ENCODE peak calls at places on chromosomes 13 and 19, in eight cellular contexts. One of them, this sample, is unnamed.

GRCh38 chr19:48400018-48400742 is 6.7 kb downstream of the GRIN2D start:
- DNase-seq in ovary: peak; percentile 56
- DNase-seq in astrocyte: peak; percentile 62
- DNase-seq in breast epithelium: no peak
- DNase-seq in neuronal stem cell: no peak
- DNase-seq in GM23248: peak; percentile 95
- DNase-seq in HCT116: peak; percentile 54
- DNase-seq in CD8-positive, alpha-beta memory T cell: peak; percentile 23
- DNase-seq in this sample: no peak

GRCh38 chr19:33767898-33768413 is 28.7 kb upstream of the KCTD15 start:
- DNase-seq in ovary: no peak
- DNase-seq in astrocyte: no peak
- DNase-seq in breast epithelium: no peak
- DNase-seq in neuronal stem cell: peak; percentile 81
- DNase-seq in GM23248: peak; percentile 39
- DNase-seq in HCT116: no peak
- DNase-seq in CD8-positive, alpha-beta memory T cell: no peak
- DNase-seq in this sample: no peak

GRCh38 chr13:62084728-62085127 is 669.1 kb upstream of the PCDH20 start:
- DNase-seq in ovary: no peak
- DNase-seq in astrocyte: no peak
- DNase-seq in breast epithelium: no peak
- DNase-seq in neuronal stem cell: no peak
- DNase-seq in GM23248: no peak
- DNase-seq in HCT116: no peak
- DNase-seq in CD8-positive, alpha-beta memory T cell: no peak
- DNase-seq in this sample: no peak

GRCh38 chr13:59776924-59777690 is 386.6 kb downstream of the DIAPH3 start:
- DNase-seq in ovary: no peak
- DNase-seq in astrocyte: peak; percentile 89
- DNase-seq in breast epithelium: no peak
- DNase-seq in neuronal stem cell: no peak
- DNase-seq in GM23248: peak; percentile 88
- DNase-seq in HCT116: no peak
- DNase-seq in CD8-positive, alpha-beta memory T cell: no peak
- DNase-seq in this sample: no peak

GRCh38 chr19:16366056-16366432 is 41.4 kb downstream of the KLF2 start:
- DNase-seq in ovary: peak; percentile 24
- DNase-seq in astrocyte: no peak
- DNase-seq in breast epithelium: no peak
- DNase-seq in neuronal stem cell: no peak
- DNase-seq in GM23248: no peak
- DNase-seq in HCT116: no peak
- DNase-seq in CD8-positive, alpha-beta memory T cell: no peak
- DNase-seq in this sample: no peak

GRCh38 chr19:35170359-35171061 is 16.0 kb downstream of the FXYD5 start:
- DNase-seq in ovary: no peak
- DNase-seq in astrocyte: no peak
- DNase-seq in breast epithelium: no peak
- DNase-seq in neuronal stem cell: no peak
- DNase-seq in GM23248: no peak
- DNase-seq in HCT116: no peak
- DNase-seq in CD8-positive, alpha-beta memory T cell: no peak
- DNase-seq in this sample: no peak

GRCh38 chr19:18393836-18394235 is 3.6 kb downstream of the LRRC25 start:
- DNase-seq in ovary: peak; percentile 61
- DNase-seq in astrocyte: no peak
- DNase-seq in breast epithelium: no peak
- DNase-seq in neuronal stem cell: no peak
- DNase-seq in GM23248: no peak
- DNase-seq in HCT116: no peak
- DNase-seq in CD8-positive, alpha-beta memory T cell: no peak
- DNase-seq in this sample: no peak

GRCh38 chr19:3595521-3596061 is 10.3 kb downstream of the GIPC3 start:
- DNase-seq in ovary: no peak
- DNase-seq in astrocyte: no peak
- DNase-seq in breast epithelium: no peak
- DNase-seq in neuronal stem cell: no peak
- DNase-seq in GM23248: no peak
- DNase-seq in HCT116: no peak
- DNase-seq in CD8-positive, alpha-beta memory T cell: no peak
- DNase-seq in this sample: no peak

GRCh38 chr19:34838248-34838647 is 65.2 kb upstream of the ZNF599 start:
- DNase-seq in ovary: no peak
- DNase-seq in astrocyte: no peak
- DNase-seq in breast epithelium: no peak
- DNase-seq in neuronal stem cell: no peak
- DNase-seq in GM23248: peak; percentile 5
- DNase-seq in HCT116: peak; percentile 8
- DNase-seq in CD8-positive, alpha-beta memory T cell: no peak
- DNase-seq in this sample: no peak

GRCh38 chr19:15488489-15489226 is 9.4 kb upstream of the PGLYRP2 start:
- DNase-seq in ovary: no peak
- DNase-seq in astrocyte: no peak
- DNase-seq in breast epithelium: no peak
- DNase-seq in neuronal stem cell: no peak
- DNase-seq in GM23248: peak; percentile 16
- DNase-seq in HCT116: no peak
- DNase-seq in CD8-positive, alpha-beta memory T cell: no peak
- DNase-seq in this sample: peak; percentile 28

GRCh38 chr19:29093553-29093908 is 119.4 kb downstream of the UQCRFS1 start:
- DNase-seq in ovary: no peak
- DNase-seq in astrocyte: no peak
- DNase-seq in breast epithelium: no peak
- DNase-seq in neuronal stem cell: no peak
- DNase-seq in GM23248: no peak
- DNase-seq in HCT116: no peak
- DNase-seq in CD8-positive, alpha-beta memory T cell: no peak
- DNase-seq in this sample: no peak

GRCh38 chr19:48608798-48609263 is 2.3 kb downstream of the SPACA4 start:
- DNase-seq in ovary: peak; percentile 45
- DNase-seq in astrocyte: no peak
- DNase-seq in breast epithelium: no peak
- DNase-seq in neuronal stem cell: no peak
- DNase-seq in GM23248: peak; percentile 73
- DNase-seq in HCT116: peak; percentile 66
- DNase-seq in CD8-positive, alpha-beta memory T cell: peak; percentile 38
- DNase-seq in this sample: no peak

GRCh38 chr13:111622051-111622531 is 301.6 kb downstream of the TEX29 start:
- DNase-seq in ovary: no peak
- DNase-seq in astrocyte: no peak
- DNase-seq in breast epithelium: no peak
- DNase-seq in neuronal stem cell: no peak
- DNase-seq in GM23248: no peak
- DNase-seq in HCT116: no peak
- DNase-seq in CD8-positive, alpha-beta memory T cell: no peak
- DNase-seq in this sample: no peak

GRCh38 chr19:18674616-18675015 is 8.9 kb upstream of the CRTC1 start:
- DNase-seq in ovary: no peak
- DNase-seq in astrocyte: peak; percentile 27
- DNase-seq in breast epithelium: no peak
- DNase-seq in neuronal stem cell: no peak
- DNase-seq in GM23248: no peak
- DNase-seq in HCT116: no peak
- DNase-seq in CD8-positive, alpha-beta memory T cell: no peak
- DNase-seq in this sample: no peak

GRCh38 chr19:49786432-49786831 is 19.6 kb downstream of the AP2A1 start:
- DNase-seq in ovary: peak; percentile 39
- DNase-seq in astrocyte: peak; percentile 20
- DNase-seq in breast epithelium: no peak
- DNase-seq in neuronal stem cell: no peak
- DNase-seq in GM23248: peak; percentile 90
- DNase-seq in HCT116: no peak
- DNase-seq in CD8-positive, alpha-beta memory T cell: no peak
- DNase-seq in this sample: peak; percentile 53

GRCh38 chr19:8242212-8242821 is 33.1 kb downstream of the CERS4 start:
- DNase-seq in ovary: no peak
- DNase-seq in astrocyte: no peak
- DNase-seq in breast epithelium: no peak
- DNase-seq in neuronal stem cell: no peak
- DNase-seq in GM23248: no peak
- DNase-seq in HCT116: no peak
- DNase-seq in CD8-positive, alpha-beta memory T cell: no peak
- DNase-seq in this sample: no peak

GRCh38 chr19:40523322-40524047 is 53.2 kb upstream of the SHKBP1 start:
- DNase-seq in ovary: peak; percentile 68
- DNase-seq in astrocyte: peak; percentile 22
- DNase-seq in breast epithelium: no peak
- DNase-seq in neuronal stem cell: peak; percentile 56
- DNase-seq in GM23248: peak; percentile 78
- DNase-seq in HCT116: peak; percentile 72
- DNase-seq in CD8-positive, alpha-beta memory T cell: peak; percentile 22
- DNase-seq in this sample: peak; percentile 25

GRCh38 chr19:40461669-40462221 is 3.8 kb downstream of the BLVRB start:
- DNase-seq in ovary: no peak
- DNase-seq in astrocyte: no peak
- DNase-seq in breast epithelium: peak; percentile 40
- DNase-seq in neuronal stem cell: no peak
- DNase-seq in GM23248: no peak
- DNase-seq in HCT116: no peak
- DNase-seq in CD8-positive, alpha-beta memory T cell: no peak
- DNase-seq in this sample: no peak

DNA sequence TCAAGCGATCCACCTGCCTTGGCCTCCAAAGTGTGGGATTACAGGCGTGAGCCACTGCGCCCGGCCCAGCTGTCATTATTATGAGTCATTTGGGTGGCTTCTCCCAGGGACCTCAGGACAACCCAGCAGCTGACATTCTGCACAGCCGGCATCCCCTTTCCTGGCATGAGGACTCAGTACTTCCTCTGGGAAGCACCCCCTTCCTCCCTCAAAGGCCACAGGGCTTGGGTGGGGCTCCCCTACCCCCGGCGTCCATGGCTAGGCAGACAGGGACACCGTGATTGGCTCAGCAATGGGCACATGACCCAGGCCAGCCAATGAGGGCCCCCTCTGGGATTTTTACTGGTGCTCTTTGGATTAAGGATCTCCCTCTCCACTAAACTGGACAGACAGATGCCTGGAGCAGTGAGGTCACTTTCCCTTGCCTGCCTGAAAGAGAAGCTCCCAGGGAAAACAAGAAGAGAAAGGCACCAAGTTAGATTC is 6.0 kb downstream of the KANK2 start:
- DNase-seq in ovary: peak; percentile 64
- DNase-seq in astrocyte: peak; percentile 20
- DNase-seq in breast epithelium: no peak
- DNase-seq in neuronal stem cell: no peak
- DNase-seq in GM23248: peak; percentile 74
- DNase-seq in HCT116: no peak
- DNase-seq in CD8-positive, alpha-beta memory T cell: no peak
- DNase-seq in this sample: peak; percentile 68
- H3K27ac ChIP-seq in ovary: no peak overlapping the region
- H3K27ac ChIP-seq in astrocyte: no peak overlapping the region
- H3K27ac ChIP-seq in breast epithelium: peak overlapping the region; percentile 29
- H3K27ac ChIP-seq in neuronal stem cell: no peak overlapping the region
- H3K27ac ChIP-seq in GM23248: peak overlapping the region; percentile 14
- H3K27ac ChIP-seq in HCT116: no peak overlapping the region
- H3K27ac ChIP-seq in CD8-positive, alpha-beta memory T cell: no peak overlapping the region
- H3K27ac ChIP-seq in this sample: peak overlapping the region; percentile 98

GRCh38 chr13:42057918-42058530 is 9.6 kb downstream of the DGKH start:
- DNase-seq in ovary: no peak
- DNase-seq in astrocyte: no peak
- DNase-seq in breast epithelium: no peak
- DNase-seq in neuronal stem cell: no peak
- DNase-seq in GM23248: no peak
- DNase-seq in HCT116: no peak
- DNase-seq in CD8-positive, alpha-beta memory T cell: no peak
- DNase-seq in this sample: no peak
- H3K27ac ChIP-seq in ovary: no peak overlapping the region
- H3K27ac ChIP-seq in astrocyte: no peak overlapping the region
- H3K27ac ChIP-seq in breast epithelium: no peak overlapping the region
- H3K27ac ChIP-seq in neuronal stem cell: no peak overlapping the region
- H3K27ac ChIP-seq in GM23248: no peak overlapping the region
- H3K27ac ChIP-seq in HCT116: no peak overlapping the region
- H3K27ac ChIP-seq in CD8-positive, alpha-beta memory T cell: no peak overlapping the region
- H3K27ac ChIP-seq in this sample: no peak overlapping the region

GRCh38 chr19:57664269-57665127 is 4.2 kb upstream of the ZSCAN4 start:
- DNase-seq in ovary: peak; percentile 74
- DNase-seq in astrocyte: peak; percentile 27
- DNase-seq in breast epithelium: no peak
- DNase-seq in neuronal stem cell: peak; percentile 53
- DNase-seq in GM23248: peak; percentile 75
- DNase-seq in HCT116: no peak
- DNase-seq in CD8-positive, alpha-beta memory T cell: no peak
- DNase-seq in this sample: peak; percentile 24
- H3K27ac ChIP-seq in ovary: no peak overlapping the region
- H3K27ac ChIP-seq in astrocyte: no peak overlapping the region
- H3K27ac ChIP-seq in breast epithelium: peak overlapping the region; percentile 48
- H3K27ac ChIP-seq in neuronal stem cell: peak overlapping the region; percentile 43
- H3K27ac ChIP-seq in GM23248: no peak overlapping the region
- H3K27ac ChIP-seq in HCT116: no peak overlapping the region
- H3K27ac ChIP-seq in CD8-positive, alpha-beta memory T cell: no peak overlapping the region
- H3K27ac ChIP-seq in this sample: peak overlapping the region; percentile 67

GRCh38 chr13:21979156-21979819 is 308.4 kb downstream of the FGF9 start:
- DNase-seq in ovary: no peak
- DNase-seq in astrocyte: no peak
- DNase-seq in breast epithelium: no peak
- DNase-seq in neuronal stem cell: no peak
- DNase-seq in GM23248: peak; percentile 43
- DNase-seq in HCT116: no peak
- DNase-seq in CD8-positive, alpha-beta memory T cell: no peak
- DNase-seq in this sample: no peak
- H3K27ac ChIP-seq in ovary: no peak overlapping the region
- H3K27ac ChIP-seq in astrocyte: no peak overlapping the region
- H3K27ac ChIP-seq in breast epithelium: no peak overlapping the region
- H3K27ac ChIP-seq in neuronal stem cell: no peak overlapping the region
- H3K27ac ChIP-seq in GM23248: no peak overlapping the region
- H3K27ac ChIP-seq in HCT116: no peak overlapping the region
- H3K27ac ChIP-seq in CD8-positive, alpha-beta memory T cell: no peak overlapping the region
- H3K27ac ChIP-seq in this sample: no peak overlapping the region

GRCh38 chr13:63628310-63628709 is 2212.7 kb upstream of the PCDH20 start:
- DNase-seq in ovary: no peak
- DNase-seq in astrocyte: no peak
- DNase-seq in breast epithelium: no peak
- DNase-seq in neuronal stem cell: no peak
- DNase-seq in GM23248: no peak
- DNase-seq in HCT116: no peak
- DNase-seq in CD8-positive, alpha-beta memory T cell: no peak
- DNase-seq in this sample: no peak

GRCh38 chr13:63631006-63631405 is 2215.4 kb upstream of the PCDH20 start:
- DNase-seq in ovary: no peak
- DNase-seq in astrocyte: no peak
- DNase-seq in breast epithelium: no peak
- DNase-seq in neuronal stem cell: no peak
- DNase-seq in GM23248: no peak
- DNase-seq in HCT116: no peak
- DNase-seq in CD8-positive, alpha-beta memory T cell: no peak
- DNase-seq in this sample: no peak

GRCh38 chr13:63629591-63629990 is 2213.9 kb upstream of the PCDH20 start:
- DNase-seq in ovary: no peak
- DNase-seq in astrocyte: no peak
- DNase-seq in breast epithelium: no peak
- DNase-seq in neuronal stem cell: no peak
- DNase-seq in GM23248: no peak
- DNase-seq in HCT116: no peak
- DNase-seq in CD8-positive, alpha-beta memory T cell: no peak
- DNase-seq in this sample: no peak

DNA sequence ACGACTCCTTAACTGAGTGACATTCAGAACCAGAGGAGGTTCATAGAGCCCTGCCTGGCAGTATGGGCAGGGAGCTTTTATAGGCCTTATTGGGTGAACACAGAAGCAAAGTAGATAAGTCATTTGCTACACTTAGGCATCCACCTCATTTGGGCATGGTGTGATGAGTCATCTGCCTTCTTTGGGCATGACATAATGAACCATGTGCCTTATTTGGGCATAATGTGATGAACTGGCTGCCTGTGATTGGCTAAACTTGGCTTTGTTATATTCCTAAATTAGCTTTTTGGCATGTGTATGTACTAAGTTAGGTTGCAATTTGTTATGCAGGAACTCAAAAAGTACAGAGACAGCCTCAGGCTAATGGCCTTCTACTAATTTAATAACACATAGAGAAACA is 2210.2 kb upstream of the PCDH20 start:
- DNase-seq in ovary: no peak
- DNase-seq in astrocyte: peak; percentile 18
- DNase-seq in breast epithelium: no peak
- DNase-seq in neuronal stem cell: no peak
- DNase-seq in GM23248: no peak
- DNase-seq in HCT116: no peak
- DNase-seq in CD8-positive, alpha-beta memory T cell: no peak
- DNase-seq in this sample: no peak
- H3K27ac ChIP-seq in ovary: no peak overlapping the region
- H3K27ac ChIP-seq in astrocyte: no peak overlapping the region
- H3K27ac ChIP-seq in breast epithelium: no peak overlapping the region
- H3K27ac ChIP-seq in neuronal stem cell: no peak overlapping the region
- H3K27ac ChIP-seq in GM23248: no peak overlapping the region
- H3K27ac ChIP-seq in HCT116: no peak overlapping the region
- H3K27ac ChIP-seq in CD8-positive, alpha-beta memory T cell: no peak overlapping the region
- H3K27ac ChIP-seq in this sample: no peak overlapping the region

This sample was measured in uterus.